ENCODE peak calls at places on chromosomes 16 and 17, in seven cellular contexts. Z, P, U, T, M, O and R are unnamed samples.
A peak's percentile ranks its signal among the peaks of the same experiment; 100 is the strongest.

GRCh38 chr16:27671410-27671809 is 121.5 kb downstream of the KATNIP start:
- DNase-seq in O (no peak), U (no peak), Z (no peak), P (no peak), M (no peak), T (no peak), R (no peak)

GRCh38 chr16:87855852-87856715 is 13.2 kb downstream of the SLC7A5 start:
- DNase-seq in T (peak; percentile 90), U (no peak), P (peak; percentile 53), Z (no peak), M (peak; percentile 75), O (peak; percentile 82), R (peak; percentile 68)

GRCh38 chr17:77869665-77870132 is 88.8 kb upstream of the TNRC6C start:
- DNase-seq in Z (no peak), M (no peak), T (peak; percentile 61), O (no peak), P (no peak), U (no peak), R (no peak)

GRCh38 chr17:353213-353837 is 718 bp upstream of the RPH3AL start:
- DNase-seq in P (no peak), T (no peak), M (no peak), O (no peak), U (no peak), Z (no peak), R (no peak)

GRCh38 chr16:16120382-16121184 is 102.7 kb downstream of the ABCC6 start:
- DNase-seq in M (no peak), T (peak; percentile 57), Z (no peak), P (no peak), O (peak; percentile 83), U (no peak), R (no peak)

GRCh38 chr17:15659663-15660062 is 24.4 kb downstream of the TRIM16 start:
- DNase-seq in Z (no peak), T (no peak), M (no peak), P (no peak), U (no peak), O (no peak), R (peak; percentile 18)

GRCh38 chr17:79349506-79350400 is 261.1 kb downstream of the RBFOX3 start:
- DNase-seq in M (no peak), O (peak; percentile 21), T (no peak), U (no peak), P (no peak), Z (no peak), R (no peak)

GRCh38 chr16:13042291-13042690 is 140.9 kb downstream of the SHISA9 start:
- DNase-seq in Z (no peak), U (no peak), M (no peak), T (no peak), O (no peak), P (no peak), R (no peak)

GRCh38 chr17:30208214-30208613 is 27.3 kb downstream of the SLC6A4 start:
- DNase-seq in T (no peak), O (no peak), M (no peak), U (no peak), Z (no peak), P (no peak), R (no peak)

GRCh38 chr17:79811036-79811887 is 14.4 kb upstream of the CBX8 start:
- DNase-seq in P (no peak), T (no peak), Z (no peak), O (peak; percentile 60), M (peak; percentile 46), U (no peak), R (peak; percentile 26)

GRCh38 chr16:14013571-14014283 is 57.4 kb upstream of the MRTFB start:
- DNase-seq in O (no peak), M (no peak), Z (peak; percentile 14), P (peak; percentile 92), T (no peak), U (no peak), R (peak; percentile 85)

GRCh38 chr16:6573577-6573976 is 759.1 kb upstream of the RBFOX1 start:
- DNase-seq in P (no peak), T (no peak), U (no peak), O (no peak), M (no peak), Z (no peak), R (no peak)

GRCh38 chr16:30551781-30552180 is 6.4 kb downstream of the ZNF764 start:
- DNase-seq in Z (no peak), O (no peak), U (peak; percentile 73), P (no peak), T (no peak), M (peak; percentile 87), R (no peak)

GRCh38 chr17:81371910-81372760 is 23.1 kb upstream of the BAHCC1 start:
- DNase-seq in O (peak; percentile 82), T (no peak), Z (no peak), M (no peak), U (no peak), P (no peak), R (peak; percentile 74)

GRCh38 chr17:44069974-44070454 is 521 bp upstream of the G6PC3 start:
- DNase-seq in M (no peak), O (no peak), P (no peak), T (no peak), Z (no peak), U (no peak), R (peak; percentile 47)

GRCh38 chr16:64437706-64438329 is 684.0 kb downstream of the CDH11 start:
- DNase-seq in P (no peak), O (no peak), Z (no peak), T (no peak), U (no peak), M (no peak), R (no peak)

GRCh38 chr17:81870155-81870977 is 771 bp downstream of the ARHGDIA start:
- DNase-seq in O (peak; percentile 64), Z (no peak), M (peak; percentile 71), P (no peak), T (peak; percentile 64), U (peak; percentile 23), R (peak; percentile 61)

GRCh38 chr17:35529868-35530267 is 7.6 kb downstream of the SLFN12L start:
- DNase-seq in Z (no peak), U (no peak), P (no peak), T (no peak), O (no peak), M (no peak), R (no peak)

GRCh38 chr16:64481497-64481896 is 640.4 kb downstream of the CDH11 start:
- DNase-seq in Z (no peak), O (no peak), U (no peak), P (no peak), T (no peak), M (no peak), R (no peak)

GRCh38 chr16:88967800-88968588 is 9.0 kb downstream of the CBFA2T3 start:
- DNase-seq in U (no peak), O (peak; percentile 32), M (no peak), T (no peak), Z (no peak), P (no peak), R (no peak)

GRCh38 chr16:67258160-67258835 is 9.5 kb downstream of the SLC9A5 start:
- DNase-seq in O (no peak), P (no peak), T (no peak), U (no peak), Z (no peak), M (no peak), R (no peak)

GRCh38 chr17:50290074-50290702 is 15.9 kb downstream of the TMEM92 start:
- DNase-seq in Z (peak; percentile 70), P (peak; percentile 44), T (peak; percentile 90), M (peak; percentile 78), U (no peak), O (peak; percentile 79), R (peak; percentile 98)

GRCh38 chr17:41915020-41915419 is 3.7 kb downstream of the ACLY start:
- DNase-seq in O (no peak), M (no peak), U (no peak), T (no peak), Z (no peak), P (no peak), R (no peak)

GRCh38 chr17:6279659-6280058 is 155.3 kb downstream of the AIPL1 start:
- DNase-seq in Z (no peak), O (no peak), U (no peak), P (no peak), M (no peak), T (no peak), R (no peak)

GRCh38 chr16:67435758-67436164 is 4.8 kb downstream of the HSD11B2 start:
- DNase-seq in Z (no peak), O (no peak), U (no peak), M (no peak), P (no peak), T (peak; percentile 41), R (no peak)

GRCh38 chr16:54287758-54288591 is 1.4 kb upstream of the IRX3 start:
- DNase-seq in M (no peak), U (no peak), T (no peak), Z (no peak), O (peak; percentile 61), P (no peak), R (no peak)

GRCh38 chr16:15795615-15796014 is 61.2 kb downstream of the MYH11 start:
- DNase-seq in O (no peak), P (no peak), T (no peak), Z (no peak), U (no peak), M (no peak), R (no peak)

GRCh38 chr16:50731130-50731988 is 10.5 kb upstream of the CYLD start:
- DNase-seq in T (no peak), O (no peak), U (no peak), M (peak; percentile 29), P (no peak), Z (no peak), R (no peak)

GRCh38 chr17:7988750-7989178 is 13.7 kb upstream of the GUCY2D start:
- DNase-seq in U (peak; percentile 6), Z (no peak), O (no peak), M (peak; percentile 78), T (no peak), P (peak; percentile 41), R (peak; percentile 84)

GRCh38 chr17:17811381-17812210 is 25.2 kb downstream of the SREBF1 start:
- DNase-seq in T (no peak), O (no peak), M (no peak), U (no peak), Z (no peak), P (no peak), R (no peak)

GRCh38 chr17:39198186-39198566 is 707 bp upstream of the CACNB1 start:
- DNase-seq in M (no peak), Z (no peak), U (no peak), T (no peak), P (no peak), O (no peak), R (no peak)

GRCh38 chr17:21676281-21677111 is 15.8 kb upstream of the KCNJ18 start:
- DNase-seq in P (no peak), Z (no peak), U (no peak), O (no peak), T (no peak), M (no peak), R (no peak)

GRCh38 chr17:69373069-69373468 is 41.4 kb upstream of the MAP2K6 start:
- DNase-seq in T (no peak), M (no peak), Z (no peak), O (no peak), P (no peak), U (no peak), R (no peak)

GRCh38 chr16:1474047-1474446 is 781 bp downstream of the CLCN7 start:
- DNase-seq in Z (no peak), T (no peak), P (no peak), U (no peak), M (no peak), O (no peak), R (no peak)

GRCh38 chr17:7435676-7436555 is 681 bp downstream of the TMEM102 start:
- DNase-seq in U (peak; percentile 51), M (peak; percentile 74), O (peak; percentile 71), P (no peak), T (peak; percentile 67), Z (no peak), R (peak; percentile 49)